ENCODE peak calls at places on chromosomes 12 and 14, in eight cellular contexts. D is NCI-H1694; M is mucosa of gallbladder; S is stimulated activated CD4-positive, alpha-beta T cell treated with anti-CD3 and anti-CD28 coated beads, Interleukin-15, amount 100 ng/mL, for 1 hour; O is activated T-cell treated with anti-CD3 and anti-CD28 coated beads for 48 hours; R is stimulated activated CD8-positive, alpha-beta memory T cell treated with anti-CD3 and anti-CD28 coated beads, Interleukin-7, amount 100 ng/mL, for 4 hours; C is AML-193; H is T follicular helper cell. Y is an unnamed sample.

GRCh38 chr12:96810057-96810456 is 97.0 kb upstream of the NEDD1 start:
- DNase-seq in D (no peak), M (no peak), S (no peak), O (no peak), R (no peak), C (no peak), H (no peak), Y (no peak)

GRCh38 chr12:27711312-27711682 is 665 bp downstream of the MRPS35 start:
- DNase-seq in D (no peak), M (no peak), S (no peak), O (peak; percentile 5), R (no peak), C (peak; percentile 13), H (no peak), Y (peak; percentile 37)

GRCh38 chr14:79057333-79057732 is 887.2 kb downstream of the NRXN3 start:
- DNase-seq in D (no peak), M (no peak), S (no peak), O (no peak), R (no peak), C (no peak), H (no peak), Y (no peak)

GRCh38 chr12:132069336-132069985 is 74.7 kb downstream of the DDX51 start:
- DNase-seq in D (no peak), M (no peak), S (no peak), O (no peak), R (no peak), C (no peak), H (no peak), Y (no peak)

GRCh38 chr12:29960113-29960512 is 176.4 kb upstream of the TMTC1 start:
- DNase-seq in D (no peak), M (no peak), S (no peak), O (no peak), R (no peak), C (no peak), H (no peak), Y (no peak)

GRCh38 chr12:12338528-12339168 is 11.4 kb downstream of the MANSC1 start:
- DNase-seq in D (no peak), M (no peak), S (no peak), O (no peak), R (no peak), C (peak; percentile 67), H (no peak), Y (no peak)

GRCh38 chr12:12466157-12466556 is 96.5 kb downstream of the DUSP16 start:
- DNase-seq in D (no peak), M (no peak), S (peak; percentile 53), O (no peak), R (peak; percentile 35), C (no peak), H (peak; percentile 68), Y (no peak)

GRCh38 chr14:105204206-105204930 is 23.3 kb upstream of the NUDT14 start:
- DNase-seq in D (no peak), M (peak; percentile 64), S (no peak), O (no peak), R (no peak), C (no peak), H (no peak), Y (peak; percentile 65)

GRCh38 chr14:101705733-101706508 is 55.6 kb upstream of the PPP2R5C start:
- DNase-seq in D (no peak), M (peak; percentile 54), S (peak; percentile 40), O (peak; percentile 58), R (no peak), C (no peak), H (peak; percentile 55), Y (no peak)

GRCh38 chr12:53123578-53124351 is 20.5 kb downstream of the SOAT2 start:
- DNase-seq in D (no peak), M (no peak), S (no peak), O (no peak), R (no peak), C (no peak), H (no peak), Y (peak; percentile 42)

GRCh38 chr12:128121424-128121823 is 145.5 kb upstream of the TMEM132C start:
- DNase-seq in D (no peak), M (no peak), S (no peak), O (no peak), R (no peak), C (no peak), H (no peak), Y (no peak)

GRCh38 chr12:67919406-67919805 is 69.8 kb upstream of the IFNG-AS1 start:
- DNase-seq in D (no peak), M (no peak), S (no peak), O (no peak), R (no peak), C (no peak), H (no peak), Y (no peak)

GRCh38 chr14:71396050-71396677 is 488.9 kb downstream of the PCNX1 start:
- DNase-seq in D (no peak), M (no peak), S (no peak), O (no peak), R (no peak), C (no peak), H (no peak), Y (no peak)

GRCh38 chr12:114612062-114612461 is 71.9 kb downstream of the TBX3 start:
- DNase-seq in D (no peak), M (no peak), S (no peak), O (no peak), R (no peak), C (no peak), H (no peak), Y (no peak)

GRCh38 chr12:49264466-49264872 is 413 bp upstream of the TUBA1C start:
- DNase-seq in D (no peak), M (no peak), S (peak; percentile 16), O (peak; percentile 44), R (no peak), C (peak; percentile 46), H (peak; percentile 13), Y (peak; percentile 76)

Y was measured in ACHN.